ENCODE peak calls at places on chromosomes 1 and 21, in six cellular contexts. Q is endothelial cell of umbilical vein, F is neural progenitor cell, U is neuronal stem cell, T is fibroblast of lung, P is H1. L is an unnamed sample.

GRCh38 chr21:44293551-44294231 is 6.2 kb upstream of the PFKL start:
- DNase-seq in Q (no peak), F (no peak), U (no peak), T (no peak), P (no peak), L (no peak)

GRCh38 chr1:35718492-35719336 is at the start of gene C1orf216:
- DNase-seq in Q (peak; percentile 77), F (peak; percentile 72), U (no peak), T (peak; percentile 82), P (peak; percentile 83), L (peak; percentile 90)

GRCh38 chr1:21508580-21509350 is 458 bp upstream of the ALPL start:
- DNase-seq in Q (peak; percentile 8), F (peak; percentile 97), U (peak; percentile 85), T (peak; percentile 27), P (peak; percentile 97), L (peak; percentile 90)

GRCh38 chr1:226697151-226697575 is 41.9 kb downstream of the ITPKB start:
- DNase-seq in Q (peak; percentile 64), F (no peak), U (no peak), T (peak; percentile 82), P (no peak), L (peak; percentile 80)

GRCh38 chr1:101291562-101292035 is 54.8 kb downstream of the S1PR1 start:
- DNase-seq in Q (peak; percentile 93), F (no peak), U (no peak), T (peak; percentile 68), P (no peak), L (peak; percentile 86)

GRCh38 chr1:185245466-185245865 is 71.6 kb downstream of the IVNS1ABP start:
- DNase-seq in Q (no peak), F (no peak), U (no peak), T (peak; percentile 44), P (no peak), L (no peak)

GRCh38 chr1:202571719-202572339 is 138.4 kb downstream of the SYT2 start:
- DNase-seq in Q (peak; percentile 54), F (peak; percentile 66), U (no peak), T (peak; percentile 41), P (no peak), L (peak; percentile 60)

GRCh38 chr1:193589597-193590040 is 403.2 kb upstream of the B3GALT2 start:
- DNase-seq in Q (peak; percentile 38), F (no peak), U (no peak), T (peak; percentile 39), P (no peak), L (peak; percentile 32)

GRCh38 chr1:173823776-173824314 is 628 bp upstream of the DARS2 start:
- DNase-seq in Q (no peak), F (no peak), U (peak; percentile 1), T (no peak), P (no peak), L (peak; percentile 75)

GRCh38 chr1:180171691-180172090 is 17.0 kb downstream of the QSOX1 start:
- DNase-seq in Q (no peak), F (no peak), U (no peak), T (no peak), P (no peak), L (no peak)

GRCh38 chr1:241638091-241638682 is 2.0 kb downstream of the CHML start:
- DNase-seq in Q (no peak), F (no peak), U (no peak), T (no peak), P (no peak), L (no peak)

GRCh38 chr1:9196129-9197040 is 38.2 kb upstream of the H6PD start:
- DNase-seq in Q (peak; percentile 66), F (peak; percentile 77), U (no peak), T (peak; percentile 87), P (peak; percentile 82), L (peak; percentile 87)

GRCh38 chr1:21818661-21819060 is 6.6 kb downstream of the LDLRAD2 start:
- DNase-seq in Q (no peak), F (peak; percentile 73), U (peak; percentile 15), T (no peak), P (no peak), L (peak; percentile 51)

GRCh38 chr1:53343831-53344668 is 16.2 kb upstream of the LRP8 start:
- DNase-seq in Q (no peak), F (no peak), U (no peak), T (peak; percentile 18), P (peak; percentile 37), L (peak; percentile 47)

GRCh38 chr1:163401211-163401610 is 79.5 kb downstream of the NUF2 start:
- DNase-seq in Q (no peak), F (no peak), U (no peak), T (peak; percentile 5), P (no peak), L (no peak)

GRCh38 chr1:217911908-217912307 is 280.8 kb downstream of the SPATA17 start:
- DNase-seq in Q (no peak), F (no peak), U (no peak), T (no peak), P (peak; percentile 64), L (peak; percentile 19)

GRCh38 chr1:147541672-147542548 is 609 bp downstream of the BCL9 start:
- DNase-seq in Q (no peak), F (peak; percentile 82), U (no peak), T (peak; percentile 64), P (peak; percentile 73), L (peak; percentile 75)

GRCh38 chr1:88466899-88467580 is 217.0 kb upstream of the PKN2 start:
- DNase-seq in Q (no peak), F (no peak), U (no peak), T (no peak), P (no peak), L (no peak)

GRCh38 chr1:16208270-16208987 is 4.0 kb downstream of the ARHGEF19 start:
- DNase-seq in Q (no peak), F (no peak), U (no peak), T (peak; percentile 52), P (no peak), L (peak; percentile 28)

GRCh38 chr1:235327559-235328270 is at the start of gene ARID4B:
- DNase-seq in Q (no peak), F (peak; percentile 52), U (no peak), T (no peak), P (peak; percentile 79), L (no peak)

GRCh38 chr1:227433663-227434062 is 115.4 kb upstream of the CDC42BPA start:
- DNase-seq in Q (no peak), F (no peak), U (no peak), T (no peak), P (no peak), L (no peak)

GRCh38 chr1:36344395-36344680 is 20.9 kb upstream of the EVA1B start:
- DNase-seq in Q (no peak), F (no peak), U (no peak), T (no peak), P (no peak), L (no peak)

DNA sequence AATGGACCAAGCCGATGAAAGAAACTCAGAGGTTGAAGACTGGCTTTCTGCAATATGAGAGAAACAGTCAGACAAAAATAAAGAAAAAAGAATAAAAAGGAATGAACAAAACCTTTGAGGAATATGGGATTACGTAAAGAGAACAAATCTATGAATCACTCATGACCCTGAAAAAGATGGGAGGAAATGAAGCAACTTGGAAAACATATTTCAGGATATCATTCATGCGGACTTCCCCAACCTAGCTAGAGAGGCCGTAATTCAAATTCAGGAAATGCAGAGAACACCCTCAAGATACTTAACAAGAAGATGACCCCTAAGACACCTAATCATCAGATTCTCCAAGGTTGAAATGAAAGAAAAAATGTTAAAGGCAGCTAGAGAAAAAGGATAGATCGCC is 705.3 kb upstream of the CHRM3 start:
- DNase-seq in Q (no peak), F (no peak), U (no peak), T (peak; percentile 47), P (no peak), L (peak; percentile 22)
- H3K9ac ChIP-seq in Q (no peak overlapping the region), F (no peak overlapping the region), U (no peak overlapping the region), T (no peak overlapping the region), P (no peak overlapping the region), L (no peak overlapping the region)

GRCh38 chr1:156627313-156627880 is 8.2 kb downstream of the HAPLN2 start:
- DNase-seq in Q (peak; percentile 57), F (peak; percentile 64), U (no peak), T (peak; percentile 37), P (no peak), L (peak; percentile 63)

GRCh38 chr1:156624814-156625435 is 5.7 kb downstream of the HAPLN2 start:
- DNase-seq in Q (no peak), F (peak; percentile 34), U (no peak), T (no peak), P (no peak), L (no peak)

GRCh38 chr1:156626079-156626438 is 6.8 kb downstream of the HAPLN2 start:
- DNase-seq in Q (no peak), F (no peak), U (no peak), T (no peak), P (no peak), L (no peak)

GRCh38 chr1:156623946-156624813 is 5.0 kb downstream of the HAPLN2 start:
- DNase-seq in Q (peak; percentile 34), F (peak; percentile 89), U (peak; percentile 65), T (peak; percentile 28), P (peak; percentile 87), L (peak; percentile 72)

GRCh38 chr1:156625436-156626078 is 6.3 kb downstream of the HAPLN2 start:
- DNase-seq in Q (peak; percentile 47), F (peak; percentile 79), U (no peak), T (peak; percentile 18), P (peak; percentile 84), L (peak; percentile 80)
- H3K4me3 ChIP-seq in Q (no peak overlapping the region), F (peak overlapping the region; percentile 43), U (peak overlapping the region; percentile 23), T (no peak overlapping the region), P (peak overlapping the region; percentile 45), L (no peak overlapping the region)

GRCh38 chr1:20138961-20139550 is at the start of gene PLA2G2F:
- DNase-seq in Q (no peak), F (no peak), U (no peak), T (no peak), P (no peak), L (no peak)

GRCh38 chr1:20141466-20141865 is 2.3 kb downstream of the PLA2G2F start:
- DNase-seq in Q (no peak), F (no peak), U (no peak), T (no peak), P (no peak), L (no peak)

GRCh38 chr1:20139776-20140612 is 871 bp downstream of the PLA2G2F start:
- DNase-seq in Q (no peak), F (no peak), U (no peak), T (no peak), P (no peak), L (no peak)

GRCh38 chr1:20142001-20142710 is 3.0 kb downstream of the PLA2G2F start:
- DNase-seq in Q (no peak), F (peak; percentile 10), U (no peak), T (no peak), P (no peak), L (no peak)

DNA sequence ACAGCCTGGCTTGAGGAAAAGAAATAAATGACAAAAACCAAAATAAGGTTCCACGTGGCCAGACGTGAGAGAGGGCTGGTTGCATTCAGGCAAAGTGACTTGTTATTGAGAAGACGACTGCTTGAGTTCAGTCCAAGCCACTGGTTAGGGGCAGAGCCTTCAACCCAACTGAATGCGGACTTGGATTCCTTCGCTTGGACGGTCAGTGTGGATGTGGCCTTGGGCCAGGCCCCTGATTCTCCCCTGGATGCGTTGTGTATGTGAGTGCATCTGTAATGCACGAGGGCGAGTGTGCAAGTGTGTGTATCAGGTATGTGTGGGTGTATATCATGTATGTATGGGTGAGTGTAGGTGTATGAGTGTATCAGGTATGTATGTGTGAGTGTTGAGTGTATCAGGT is 1.9 kb downstream of the PLA2G2F start:
- DNase-seq in Q (no peak), F (no peak), U (no peak), T (no peak), P (no peak), L (no peak)
- H3K4me1 ChIP-seq in Q (no peaks in the 10 kb centered on the region), F (no peaks in the 10 kb centered on the region), U (no peaks in the 10 kb centered on the region), T (no peaks in the 10 kb centered on the region), P (no peaks in the 10 kb centered on the region), L (no peaks in the 10 kb centered on the region)

GRCh38 chr1:178628637-178629548 is 96.2 kb upstream of the RALGPS2 start:
- DNase-seq in Q (no peak), F (peak; percentile 84), U (peak; percentile 36), T (peak; percentile 89), P (no peak), L (peak; percentile 73)
- H3K9ac ChIP-seq in Q (no peak overlapping the region), F (no peak overlapping the region), U (no peak overlapping the region), T (no peak overlapping the region), P (no peak overlapping the region), L (peak overlapping the region; percentile 67)